ENCODE peak calls at places on chromosomes 11 and 22, in ten cellular contexts. One of them, this sample, is unnamed.
A peak's percentile ranks its signal among the peaks of the same experiment; 100 is the strongest.

GRCh38 chr22:49855491-49855911 is 1.9 kb downstream of the ZBED4 start:
- DNase-seq in heart left ventricle: no peak
- DNase-seq in IMR-90: peak; percentile 33
- DNase-seq in HFF-Myc: no peak
- DNase-seq in neural progenitor cell: no peak
- DNase-seq in cardiac fibroblast: peak; percentile 33
- DNase-seq in sigmoid colon: no peak
- DNase-seq in A549: no peak
- DNase-seq in choroid plexus epithelial cell: peak; percentile 42
- DNase-seq in lung: no peak
- DNase-seq in this sample: no peak

GRCh38 chr11:128733440-128734115 is 39.7 kb downstream of the FLI1 start:
- DNase-seq in heart left ventricle: no peak
- DNase-seq in IMR-90: peak; percentile 66
- DNase-seq in HFF-Myc: no peak
- DNase-seq in neural progenitor cell: peak; percentile 81
- DNase-seq in cardiac fibroblast: peak; percentile 40
- DNase-seq in sigmoid colon: no peak
- DNase-seq in A549: no peak
- DNase-seq in choroid plexus epithelial cell: peak; percentile 70
- DNase-seq in lung: no peak
- DNase-seq in this sample: peak; percentile 15

GRCh38 chr11:43542734-43543133 is 137.8 kb upstream of the HSD17B12 start:
- DNase-seq in heart left ventricle: no peak
- DNase-seq in IMR-90: no peak
- DNase-seq in HFF-Myc: no peak
- DNase-seq in neural progenitor cell: no peak
- DNase-seq in cardiac fibroblast: no peak
- DNase-seq in sigmoid colon: no peak
- DNase-seq in A549: no peak
- DNase-seq in choroid plexus epithelial cell: peak; percentile 13
- DNase-seq in lung: no peak
- DNase-seq in this sample: no peak

GRCh38 chr22:24516301-24516737 is 21.2 kb downstream of the UPB1 start:
- DNase-seq in heart left ventricle: no peak
- DNase-seq in IMR-90: peak; percentile 93
- DNase-seq in HFF-Myc: no peak
- DNase-seq in neural progenitor cell: no peak
- DNase-seq in cardiac fibroblast: peak; percentile 93
- DNase-seq in sigmoid colon: no peak
- DNase-seq in A549: peak; percentile 21
- DNase-seq in choroid plexus epithelial cell: peak; percentile 94
- DNase-seq in lung: no peak
- DNase-seq in this sample: peak; percentile 73

GRCh38 chr11:75200051-75200450 is 40.5 kb upstream of the TPBGL start:
- DNase-seq in heart left ventricle: no peak
- DNase-seq in IMR-90: no peak
- DNase-seq in HFF-Myc: no peak
- DNase-seq in neural progenitor cell: no peak
- DNase-seq in cardiac fibroblast: no peak
- DNase-seq in sigmoid colon: peak; percentile 66
- DNase-seq in A549: no peak
- DNase-seq in choroid plexus epithelial cell: no peak
- DNase-seq in lung: no peak
- DNase-seq in this sample: no peak

GRCh38 chr22:47176573-47177333 is 414.3 kb downstream of the TBC1D22A start:
- DNase-seq in heart left ventricle: peak; percentile 13
- DNase-seq in IMR-90: no peak
- DNase-seq in HFF-Myc: no peak
- DNase-seq in neural progenitor cell: no peak
- DNase-seq in cardiac fibroblast: no peak
- DNase-seq in sigmoid colon: peak; percentile 53
- DNase-seq in A549: no peak
- DNase-seq in choroid plexus epithelial cell: no peak
- DNase-seq in lung: no peak
- DNase-seq in this sample: no peak

GRCh38 chr11:58055806-58056401 is 25.2 kb downstream of the OR6Q1 start:
- DNase-seq in heart left ventricle: no peak
- DNase-seq in IMR-90: no peak
- DNase-seq in HFF-Myc: no peak
- DNase-seq in neural progenitor cell: no peak
- DNase-seq in cardiac fibroblast: no peak
- DNase-seq in sigmoid colon: no peak
- DNase-seq in A549: no peak
- DNase-seq in choroid plexus epithelial cell: no peak
- DNase-seq in lung: no peak
- DNase-seq in this sample: no peak

GRCh38 chr11:86041975-86042378 is 26.9 kb downstream of the PICALM start:
- DNase-seq in heart left ventricle: peak; percentile 78
- DNase-seq in IMR-90: peak; percentile 94
- DNase-seq in HFF-Myc: peak; percentile 89
- DNase-seq in neural progenitor cell: peak; percentile 88
- DNase-seq in cardiac fibroblast: peak; percentile 96
- DNase-seq in sigmoid colon: peak; percentile 83
- DNase-seq in A549: peak; percentile 63
- DNase-seq in choroid plexus epithelial cell: peak; percentile 96
- DNase-seq in lung: peak; percentile 74
- DNase-seq in this sample: peak; percentile 87

GRCh38 chr11:113505046-113505445 is 29.8 kb upstream of the DRD2 start:
- DNase-seq in heart left ventricle: no peak
- DNase-seq in IMR-90: no peak
- DNase-seq in HFF-Myc: no peak
- DNase-seq in neural progenitor cell: no peak
- DNase-seq in cardiac fibroblast: no peak
- DNase-seq in sigmoid colon: no peak
- DNase-seq in A549: no peak
- DNase-seq in choroid plexus epithelial cell: no peak
- DNase-seq in lung: no peak
- DNase-seq in this sample: no peak

DNA sequence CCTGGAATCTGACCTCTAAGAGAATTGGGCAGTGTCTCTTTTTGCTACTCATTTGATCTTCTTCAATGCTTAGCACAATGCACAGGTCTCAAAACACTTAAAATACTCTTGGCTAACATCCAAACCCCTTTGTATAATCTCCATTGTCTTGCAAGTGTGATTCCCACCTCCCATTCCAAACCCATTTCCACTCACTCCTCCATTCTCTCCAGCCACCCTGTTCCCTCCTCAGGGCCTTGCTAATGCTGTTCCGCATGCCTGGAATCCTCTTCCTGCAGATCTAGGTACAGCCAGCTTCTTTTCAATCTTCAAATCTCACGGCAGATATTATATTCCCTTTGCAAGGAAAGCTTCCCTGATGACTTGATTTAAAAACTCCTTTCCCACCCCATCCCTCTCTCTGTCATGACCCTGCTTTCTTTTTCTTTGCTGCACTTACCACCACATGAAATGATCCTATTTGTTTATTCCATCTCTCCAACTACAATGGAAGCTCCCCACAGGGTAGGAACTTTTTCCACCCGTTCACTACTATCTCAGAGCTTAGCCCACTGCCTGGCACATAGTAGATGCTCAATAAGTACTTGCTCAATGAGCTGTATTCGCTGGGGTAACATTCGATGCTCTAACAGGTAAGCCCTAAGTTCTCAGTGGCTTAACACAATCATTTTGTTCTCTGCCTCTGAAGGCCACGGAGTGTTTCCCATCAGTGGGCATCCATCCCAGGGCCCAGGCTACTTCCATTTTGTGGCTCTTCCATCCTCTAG is 121.7 kb downstream of the MN1 start:
- DNase-seq in heart left ventricle: no peak
- DNase-seq in IMR-90: no peak
- DNase-seq in HFF-Myc: no peak
- DNase-seq in neural progenitor cell: no peak
- DNase-seq in cardiac fibroblast: no peak
- DNase-seq in sigmoid colon: no peak
- DNase-seq in A549: no peak
- DNase-seq in choroid plexus epithelial cell: no peak
- DNase-seq in lung: no peak
- DNase-seq in this sample: no peak
- TF ChIP-seq CTCF in heart left ventricle: no peak
- TF ChIP-seq CTCF in IMR-90: no peak
- TF ChIP-seq CTCF in HFF-Myc: no peak
- TF ChIP-seq CTCF in neural progenitor cell: no peak
- TF ChIP-seq CTCF in cardiac fibroblast: no peak
- TF ChIP-seq CTCF in sigmoid colon: no peak
- TF ChIP-seq CTCF in A549: no peak
- TF ChIP-seq CTCF in choroid plexus epithelial cell: no peak
- TF ChIP-seq CTCF in lung: no peak
- TF ChIP-seq CTCF in this sample: no peak

DNA sequence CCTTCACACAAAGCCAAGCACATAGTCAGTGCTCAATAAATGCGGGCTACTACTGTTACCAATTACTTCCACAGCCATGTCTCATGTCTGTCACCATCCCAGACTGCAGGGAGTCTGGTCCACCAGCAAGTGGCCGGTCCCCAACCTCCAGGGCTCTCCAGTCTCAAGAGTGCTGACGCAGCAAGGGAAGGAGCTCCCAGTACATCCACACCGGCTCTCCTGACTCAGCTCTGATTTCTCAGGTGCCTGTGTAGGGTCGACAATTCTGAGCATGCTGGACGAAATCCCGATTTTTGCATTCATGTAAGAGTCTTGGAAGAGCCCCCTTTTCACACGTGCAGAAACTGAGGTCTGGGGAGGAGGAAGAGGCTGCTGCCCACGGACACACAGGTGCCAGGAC is 10.3 kb upstream of the NEFH start:
- DNase-seq in heart left ventricle: no peak
- DNase-seq in IMR-90: no peak
- DNase-seq in HFF-Myc: no peak
- DNase-seq in neural progenitor cell: peak; percentile 52
- DNase-seq in cardiac fibroblast: no peak
- DNase-seq in sigmoid colon: no peak
- DNase-seq in A549: no peak
- DNase-seq in choroid plexus epithelial cell: no peak
- DNase-seq in lung: peak; percentile 41
- DNase-seq in this sample: peak; percentile 26
- H3K4me3 ChIP-seq in heart left ventricle: no peak overlapping the region
- H3K4me3 ChIP-seq in IMR-90: no peak overlapping the region
- H3K4me3 ChIP-seq in HFF-Myc: no peak overlapping the region
- H3K4me3 ChIP-seq in neural progenitor cell: peak overlapping the region; percentile 78
- H3K4me3 ChIP-seq in cardiac fibroblast: no peak overlapping the region
- H3K4me3 ChIP-seq in sigmoid colon: no peak overlapping the region
- H3K4me3 ChIP-seq in A549: peak overlapping the region; percentile 51
- H3K4me3 ChIP-seq in choroid plexus epithelial cell: no peak overlapping the region
- H3K4me3 ChIP-seq in lung: no peak overlapping the region
- H3K4me3 ChIP-seq in this sample: peak overlapping the region; percentile 41

DNA sequence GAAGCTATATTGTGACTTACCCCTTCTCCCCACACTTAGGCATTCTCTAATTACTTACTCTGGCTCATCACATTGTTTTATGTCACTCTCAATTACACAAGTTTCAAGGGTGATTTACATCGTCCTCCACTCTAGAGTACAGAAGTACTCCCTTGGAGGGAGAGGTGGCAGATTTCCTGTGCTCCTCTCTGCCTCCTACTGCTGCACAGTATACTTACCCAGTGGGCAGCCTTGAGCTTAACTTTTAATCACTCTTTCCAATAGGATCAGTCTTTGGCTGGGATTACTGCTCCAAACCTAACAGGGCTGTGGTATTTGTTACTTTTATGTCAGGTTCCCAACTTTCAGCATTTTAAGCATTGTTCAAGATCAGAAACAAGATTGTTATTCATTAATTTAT is 211.5 kb downstream of the AASDHPPT start:
- DNase-seq in heart left ventricle: no peak
- DNase-seq in IMR-90: no peak
- DNase-seq in HFF-Myc: no peak
- DNase-seq in neural progenitor cell: peak; percentile 53
- DNase-seq in cardiac fibroblast: no peak
- DNase-seq in sigmoid colon: no peak
- DNase-seq in A549: no peak
- DNase-seq in choroid plexus epithelial cell: no peak
- DNase-seq in lung: no peak
- DNase-seq in this sample: no peak
- TF ChIP-seq CTCF in heart left ventricle: no peak
- TF ChIP-seq CTCF in IMR-90: no peak
- TF ChIP-seq CTCF in HFF-Myc: no peak
- TF ChIP-seq CTCF in neural progenitor cell: peak; percentile 26
- TF ChIP-seq CTCF in cardiac fibroblast: no peak
- TF ChIP-seq CTCF in sigmoid colon: no peak
- TF ChIP-seq CTCF in A549: no peak
- TF ChIP-seq CTCF in choroid plexus epithelial cell: peak; percentile 24
- TF ChIP-seq CTCF in lung: no peak
- TF ChIP-seq CTCF in this sample: no peak

GRCh38 chr11:65829459-65829858 is 4.3 kb upstream of the SNX32 start:
- DNase-seq in heart left ventricle: no peak
- DNase-seq in IMR-90: no peak
- DNase-seq in HFF-Myc: no peak
- DNase-seq in neural progenitor cell: no peak
- DNase-seq in cardiac fibroblast: no peak
- DNase-seq in sigmoid colon: no peak
- DNase-seq in A549: no peak
- DNase-seq in choroid plexus epithelial cell: no peak
- DNase-seq in lung: no peak
- DNase-seq in this sample: no peak

GRCh38 chr11:65827774-65828156 is 6.0 kb upstream of the SNX32 start:
- DNase-seq in heart left ventricle: no peak
- DNase-seq in IMR-90: peak; percentile 44
- DNase-seq in HFF-Myc: no peak
- DNase-seq in neural progenitor cell: no peak
- DNase-seq in cardiac fibroblast: no peak
- DNase-seq in sigmoid colon: peak; percentile 41
- DNase-seq in A549: no peak
- DNase-seq in choroid plexus epithelial cell: no peak
- DNase-seq in lung: no peak
- DNase-seq in this sample: no peak

GRCh38 chr11:65834202-65834601 is 439 bp downstream of the SNX32 start:
- DNase-seq in heart left ventricle: no peak
- DNase-seq in IMR-90: no peak
- DNase-seq in HFF-Myc: no peak
- DNase-seq in neural progenitor cell: no peak
- DNase-seq in cardiac fibroblast: no peak
- DNase-seq in sigmoid colon: no peak
- DNase-seq in A549: no peak
- DNase-seq in choroid plexus epithelial cell: no peak
- DNase-seq in lung: no peak
- DNase-seq in this sample: no peak

GRCh38 chr11:65833297-65834030 is at the start of gene SNX32:
- DNase-seq in heart left ventricle: peak; percentile 95
- DNase-seq in IMR-90: peak; percentile 90
- DNase-seq in HFF-Myc: peak; percentile 75
- DNase-seq in neural progenitor cell: peak; percentile 97
- DNase-seq in cardiac fibroblast: peak; percentile 94
- DNase-seq in sigmoid colon: peak; percentile 97
- DNase-seq in A549: no peak
- DNase-seq in choroid plexus epithelial cell: peak; percentile 96
- DNase-seq in lung: peak; percentile 96
- DNase-seq in this sample: peak; percentile 93
- H3K4me3 ChIP-seq in heart left ventricle: peak within 1 kb of the TSS; percentile 19
- H3K4me3 ChIP-seq in IMR-90: peak within 1 kb of the TSS; percentile 57
- H3K4me3 ChIP-seq in HFF-Myc: peak within 1 kb of the TSS; percentile 73
- H3K4me3 ChIP-seq in neural progenitor cell: peak within 1 kb of the TSS; percentile 51
- H3K4me3 ChIP-seq in cardiac fibroblast: peak within 1 kb of the TSS; percentile 73
- H3K4me3 ChIP-seq in sigmoid colon: peak within 1 kb of the TSS; percentile 65
- H3K4me3 ChIP-seq in A549: no peak within 1 kb of the TSS
- H3K4me3 ChIP-seq in choroid plexus epithelial cell: peak within 1 kb of the TSS; percentile 65
- H3K4me3 ChIP-seq in lung: peak within 1 kb of the TSS; percentile 47
- H3K4me3 ChIP-seq in this sample: peak within 1 kb of the TSS; percentile 77

DNA sequence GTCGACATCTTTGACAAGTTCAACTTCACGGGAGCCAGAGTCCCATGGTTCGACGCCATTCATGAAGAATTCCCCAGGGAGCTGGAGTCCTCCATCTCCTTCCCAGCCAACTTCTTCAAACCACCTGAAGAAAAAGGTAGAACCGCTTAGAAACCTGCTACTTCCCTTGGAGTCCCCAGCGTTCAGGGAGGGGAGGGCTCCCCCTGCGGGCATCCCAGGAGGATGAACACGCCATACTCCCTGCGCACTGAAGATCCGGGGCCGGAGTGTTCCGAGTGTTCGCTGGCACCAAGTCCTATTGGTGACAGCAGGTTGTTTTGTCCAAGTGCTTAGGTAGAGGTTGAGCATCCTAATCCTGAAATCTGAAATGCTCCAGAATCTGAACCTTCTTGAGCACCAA is 51.7 kb upstream of the PRODH start:
- DNase-seq in heart left ventricle: no peak
- DNase-seq in IMR-90: no peak
- DNase-seq in HFF-Myc: no peak
- DNase-seq in neural progenitor cell: peak; percentile 62
- DNase-seq in cardiac fibroblast: peak; percentile 4
- DNase-seq in sigmoid colon: no peak
- DNase-seq in A549: peak; percentile 24
- DNase-seq in choroid plexus epithelial cell: peak; percentile 13
- DNase-seq in lung: no peak
- DNase-seq in this sample: peak; percentile 25
- TF ChIP-seq CTCF in heart left ventricle: no peak
- TF ChIP-seq CTCF in IMR-90: peak; percentile 25
- TF ChIP-seq CTCF in HFF-Myc: peak; percentile 62
- TF ChIP-seq CTCF in neural progenitor cell: peak; percentile 64
- TF ChIP-seq CTCF in cardiac fibroblast: peak; percentile 41
- TF ChIP-seq CTCF in sigmoid colon: no peak
- TF ChIP-seq CTCF in A549: peak; percentile 12
- TF ChIP-seq CTCF in choroid plexus epithelial cell: peak; percentile 58
- TF ChIP-seq CTCF in lung: no peak
- TF ChIP-seq CTCF in this sample: peak; percentile 39

This sample was measured in epithelial cell of esophagus.